ENCODE peak calls at places on chromosomes 5 and 9, in five cellular contexts. One of them, this sample, is unnamed.

GRCh38 chr5:33321026-33321425 is 119.7 kb upstream of the TARS1 start:
- DNase-seq in heart left ventricle: no peak
- DNase-seq in K562: no peak
- DNase-seq in A549: no peak
- DNase-seq in esophagus muscularis mucosa: no peak
- DNase-seq in this sample: no peak

GRCh38 chr9:118303216-118303615 is 599.0 kb downstream of the TLR4 start:
- DNase-seq in heart left ventricle: no peak
- DNase-seq in K562: no peak
- DNase-seq in A549: no peak
- DNase-seq in esophagus muscularis mucosa: no peak
- DNase-seq in this sample: no peak

GRCh38 chr9:92807757-92808725 is 43.4 kb upstream of the BICD2 start:
- DNase-seq in heart left ventricle: no peak
- DNase-seq in K562: no peak
- DNase-seq in A549: no peak
- DNase-seq in esophagus muscularis mucosa: no peak
- DNase-seq in this sample: no peak

GRCh38 chr5:1295650-1296037 is 776 bp upstream of the TERT start:
- DNase-seq in heart left ventricle: no peak
- DNase-seq in K562: no peak
- DNase-seq in A549: no peak
- DNase-seq in esophagus muscularis mucosa: no peak
- DNase-seq in this sample: no peak

GRCh38 chr5:83955916-83956315 is 235.3 kb upstream of the HAPLN1 start:
- DNase-seq in heart left ventricle: no peak
- DNase-seq in K562: no peak
- DNase-seq in A549: no peak
- DNase-seq in esophagus muscularis mucosa: no peak
- DNase-seq in this sample: no peak

GRCh38 chr9:98807811-98808195 is 333 bp downstream of the GALNT12 start:
- DNase-seq in heart left ventricle: no peak
- DNase-seq in K562: no peak
- DNase-seq in A549: no peak
- DNase-seq in esophagus muscularis mucosa: no peak
- DNase-seq in this sample: no peak

GRCh38 chr5:79529110-79529509 is 15.2 kb upstream of the HOMER1 start:
- DNase-seq in heart left ventricle: no peak
- DNase-seq in K562: no peak
- DNase-seq in A549: no peak
- DNase-seq in esophagus muscularis mucosa: no peak
- DNase-seq in this sample: no peak

GRCh38 chr9:98172604-98173003 is 19.8 kb downstream of the CORO2A start:
- DNase-seq in heart left ventricle: no peak
- DNase-seq in K562: no peak
- DNase-seq in A549: no peak
- DNase-seq in esophagus muscularis mucosa: no peak
- DNase-seq in this sample: no peak

GRCh38 chr9:111957856-111958631 is 61.4 kb downstream of the UGCG start:
- DNase-seq in heart left ventricle: no peak
- DNase-seq in K562: no peak
- DNase-seq in A549: no peak
- DNase-seq in esophagus muscularis mucosa: no peak
- DNase-seq in this sample: no peak

GRCh38 chr9:28934111-28934510 is 1360.8 kb upstream of the C9orf72 start:
- DNase-seq in heart left ventricle: no peak
- DNase-seq in K562: no peak
- DNase-seq in A549: no peak
- DNase-seq in esophagus muscularis mucosa: no peak
- DNase-seq in this sample: no peak

DNA sequence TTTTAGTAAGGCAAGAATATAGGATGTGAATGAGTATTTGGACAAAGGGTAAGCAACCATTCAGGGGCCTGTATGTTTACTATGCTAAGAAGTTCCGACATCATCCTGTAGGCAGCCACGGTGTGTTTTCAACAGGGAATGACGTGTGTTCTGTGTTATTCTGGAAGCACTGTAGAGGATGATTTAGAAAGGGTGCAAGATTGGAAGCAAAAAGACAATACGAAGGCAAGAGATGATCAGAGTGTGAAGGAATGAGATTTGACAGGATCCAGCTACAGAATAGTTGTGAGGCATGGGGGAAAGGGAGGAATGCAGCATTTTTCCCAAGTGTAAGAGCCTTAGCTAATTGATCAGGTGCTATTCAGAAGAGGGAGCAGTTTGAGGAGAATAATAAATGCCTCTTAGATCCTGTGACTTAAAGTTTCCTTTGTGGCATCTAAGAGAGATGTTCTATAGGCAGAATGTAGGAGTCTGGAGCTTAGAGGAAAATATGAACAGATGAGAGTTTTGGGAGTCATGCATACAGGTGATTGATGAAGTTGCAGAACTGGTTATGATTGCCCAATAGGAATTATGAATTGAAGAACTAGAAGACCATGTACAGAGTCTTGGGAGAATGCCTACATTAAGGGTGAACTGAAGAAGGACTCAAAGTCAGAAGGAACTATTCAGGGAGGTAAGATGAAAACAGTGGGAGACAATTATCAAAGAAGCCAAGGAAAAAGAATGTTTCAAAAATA is 2.5 kb downstream of the SMC5 start:
- DNase-seq in heart left ventricle: no peak
- DNase-seq in K562: no peak
- DNase-seq in A549: no peak
- DNase-seq in esophagus muscularis mucosa: no peak
- DNase-seq in this sample: no peak
- H3K4me3 ChIP-seq in heart left ventricle: no peak
- H3K4me3 ChIP-seq in K562: no peak
- H3K4me3 ChIP-seq in A549: no peak
- H3K4me3 ChIP-seq in esophagus muscularis mucosa: no peak
- H3K4me3 ChIP-seq in this sample: no peak

DNA sequence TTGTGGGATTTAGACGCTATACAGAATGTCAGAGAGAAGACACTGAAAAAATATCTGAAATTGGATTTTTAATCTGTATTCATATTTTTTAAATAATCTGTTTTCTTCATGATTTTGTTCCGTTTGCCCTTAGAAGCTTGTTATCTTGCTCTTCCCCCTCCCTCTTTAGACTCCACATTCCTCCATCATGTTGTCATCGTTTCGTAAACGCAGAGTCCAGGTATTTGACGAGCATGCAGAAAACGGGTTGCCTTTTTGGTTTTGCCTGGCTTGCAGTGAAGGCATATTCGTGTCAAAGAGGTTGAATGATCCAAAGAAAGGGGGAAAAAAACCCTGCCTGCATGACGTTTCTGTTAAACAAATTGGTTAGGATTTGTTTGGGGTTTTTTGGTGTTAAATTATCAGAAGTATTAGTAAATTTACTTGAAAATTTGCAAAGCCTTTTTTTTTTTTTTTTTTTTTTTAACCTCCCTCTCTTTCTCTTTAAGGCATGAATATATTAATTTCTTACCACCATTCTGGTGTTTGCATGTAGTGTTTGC is 2.9 kb downstream of the SPTAN1 start:
- DNase-seq in heart left ventricle: no peak
- DNase-seq in K562: no peak
- DNase-seq in A549: peak
- DNase-seq in esophagus muscularis mucosa: no peak
- DNase-seq in this sample: no peak
- TF ChIP-seq POLR2A in heart left ventricle: no peak
- TF ChIP-seq POLR2A in K562: no peak
- TF ChIP-seq POLR2A in A549: no peak
- TF ChIP-seq POLR2A in esophagus muscularis mucosa: no peak
- TF ChIP-seq POLR2A in this sample: no peak

GRCh38 chr5:71887680-71888079 is 168.6 kb downstream of the CARTPT start:
- DNase-seq in heart left ventricle: no peak
- DNase-seq in K562: peak
- DNase-seq in A549: peak
- DNase-seq in esophagus muscularis mucosa: peak
- DNase-seq in this sample: no peak
- H3K4me3 ChIP-seq in heart left ventricle: no peak
- H3K4me3 ChIP-seq in K562: no peak
- H3K4me3 ChIP-seq in A549: no peak
- H3K4me3 ChIP-seq in esophagus muscularis mucosa: no peak
- H3K4me3 ChIP-seq in this sample: no peak

GRCh38 chr9:37432020-37432419 is 9.5 kb downstream of the GRHPR start:
- DNase-seq in heart left ventricle: no peak
- DNase-seq in K562: no peak
- DNase-seq in A549: no peak
- DNase-seq in esophagus muscularis mucosa: no peak
- DNase-seq in this sample: no peak
- TF ChIP-seq POLR2A in heart left ventricle: no peak
- TF ChIP-seq POLR2A in K562: no peak
- TF ChIP-seq POLR2A in A549: no peak
- TF ChIP-seq POLR2A in esophagus muscularis mucosa: no peak
- TF ChIP-seq POLR2A in this sample: no peak

GRCh38 chr5:159105318-159106053 is 5.8 kb upstream of the EBF1 start:
- DNase-seq in heart left ventricle: no peak
- DNase-seq in K562: no peak
- DNase-seq in A549: no peak
- DNase-seq in esophagus muscularis mucosa: no peak
- DNase-seq in this sample: no peak

GRCh38 chr5:159107308-159107707 is 7.6 kb upstream of the EBF1 start:
- DNase-seq in heart left ventricle: no peak
- DNase-seq in K562: no peak
- DNase-seq in A549: no peak
- DNase-seq in esophagus muscularis mucosa: no peak
- DNase-seq in this sample: no peak

GRCh38 chr5:159104759-159105317 is 5.1 kb upstream of the EBF1 start:
- DNase-seq in heart left ventricle: no peak
- DNase-seq in K562: no peak
- DNase-seq in A549: no peak
- DNase-seq in esophagus muscularis mucosa: no peak
- DNase-seq in this sample: no peak

GRCh38 chr5:159106569-159107282 is 7.0 kb upstream of the EBF1 start:
- DNase-seq in heart left ventricle: peak
- DNase-seq in K562: peak
- DNase-seq in A549: peak
- DNase-seq in esophagus muscularis mucosa: no peak
- DNase-seq in this sample: peak

DNA sequence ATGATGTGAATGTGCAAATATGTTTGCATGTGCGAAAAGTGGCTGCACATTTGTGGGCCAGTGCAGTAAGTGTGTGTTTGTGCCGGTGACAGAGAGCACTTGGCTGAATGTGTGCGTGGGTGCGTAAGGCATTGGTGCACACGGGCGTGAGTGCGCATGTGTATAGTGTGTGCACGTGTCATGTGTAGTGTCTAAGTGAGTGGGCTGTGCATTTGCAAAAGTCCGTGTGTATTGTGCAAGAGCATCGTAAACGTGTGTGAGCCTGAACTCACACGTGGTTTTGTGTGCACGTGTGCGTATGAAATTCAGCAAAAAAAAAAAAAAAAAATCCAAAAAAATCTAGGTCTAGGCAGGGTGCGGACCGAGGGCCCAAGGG is 6.5 kb upstream of the EBF1 start:
- DNase-seq in heart left ventricle: no peak
- DNase-seq in K562: no peak
- DNase-seq in A549: no peak
- DNase-seq in esophagus muscularis mucosa: no peak
- DNase-seq in this sample: no peak
- H3K4me3 ChIP-seq in heart left ventricle: peak
- H3K4me3 ChIP-seq in K562: no peak
- H3K4me3 ChIP-seq in A549: peak
- H3K4me3 ChIP-seq in esophagus muscularis mucosa: peak
- H3K4me3 ChIP-seq in this sample: no peak

DNA sequence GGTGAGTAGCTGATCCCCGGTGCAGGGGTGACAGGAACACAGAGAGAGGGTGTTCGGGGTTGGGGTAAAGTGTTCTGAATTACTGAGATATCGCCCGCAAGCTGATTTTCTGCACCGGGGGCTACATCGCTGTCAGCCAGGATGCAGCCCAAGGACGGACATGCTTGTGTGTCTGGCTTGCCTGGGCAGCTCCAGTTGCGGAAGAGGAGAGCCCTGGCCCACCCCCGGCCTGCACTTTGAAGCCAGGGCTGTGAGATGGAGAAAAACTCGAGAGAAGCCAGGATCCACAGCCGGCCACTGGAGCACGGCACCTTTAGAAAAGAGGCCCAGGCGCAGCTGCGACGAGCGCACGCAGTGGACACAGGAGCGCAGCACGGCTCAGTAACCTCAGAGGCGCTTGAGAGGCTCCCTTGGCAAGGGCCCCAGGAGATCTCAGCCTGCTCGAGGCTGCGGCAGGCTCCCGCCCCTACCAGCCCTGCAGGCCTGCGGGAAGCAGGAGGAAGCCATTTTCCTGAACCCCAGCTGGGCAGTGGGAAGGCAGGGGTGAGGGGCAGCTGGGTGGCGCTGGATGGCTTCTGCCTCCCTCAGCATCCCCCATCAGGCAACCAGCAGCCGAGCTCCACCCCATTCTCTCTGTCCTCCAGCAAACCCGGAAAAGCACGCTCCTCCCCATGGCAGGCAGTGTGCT is 59.2 kb downstream of the C9orf50 start:
- DNase-seq in heart left ventricle: no peak
- DNase-seq in K562: no peak
- DNase-seq in A549: no peak
- DNase-seq in esophagus muscularis mucosa: no peak
- DNase-seq in this sample: no peak
- TF ChIP-seq POLR2A in heart left ventricle: no peak
- TF ChIP-seq POLR2A in K562: no peak
- TF ChIP-seq POLR2A in A549: no peak
- TF ChIP-seq POLR2A in esophagus muscularis mucosa: no peak
- TF ChIP-seq POLR2A in this sample: no peak

DNA sequence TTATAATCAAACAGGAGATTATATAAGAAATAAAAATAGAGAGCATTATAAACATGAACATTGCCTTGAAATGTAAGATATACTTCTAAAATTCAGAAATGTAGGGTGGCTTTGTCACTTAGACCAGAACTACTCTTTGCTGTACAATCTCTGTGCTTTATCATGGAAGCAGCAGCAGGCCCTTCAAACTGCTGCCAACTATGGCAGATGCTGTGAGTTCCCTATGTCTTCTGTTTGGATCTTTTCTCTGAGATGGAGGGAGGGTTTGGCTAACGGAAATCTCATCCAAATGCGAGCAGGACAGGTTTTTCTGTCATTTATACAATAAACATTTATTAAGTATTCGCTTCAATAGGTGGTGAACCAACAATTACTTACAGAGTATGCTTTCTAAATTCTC is 34.8 kb upstream of the RICTOR start:
- DNase-seq in heart left ventricle: no peak
- DNase-seq in K562: no peak
- DNase-seq in A549: no peak
- DNase-seq in esophagus muscularis mucosa: no peak
- DNase-seq in this sample: no peak
- H3K4me3 ChIP-seq in heart left ventricle: no peak
- H3K4me3 ChIP-seq in K562: no peak
- H3K4me3 ChIP-seq in A549: no peak
- H3K4me3 ChIP-seq in esophagus muscularis mucosa: no peak
- H3K4me3 ChIP-seq in this sample: no peak

This sample was measured in lower leg skin.